ENCODE peak calls at places on chromosomes 2 and 18, in five cellular contexts. E is IMR-90, M is H1, Y is H9, H is neuronal stem cell. A is an unnamed sample.

GRCh38 chr2:159551811-159552210 is 64.5 kb downstream of the BAZ2B start:
- DNase-seq in M (no peak), E (peak), H (no peak), Y (no peak), A (no peak)

GRCh38 chr2:181992776-181993175 is 7.1 kb downstream of the PPP1R1C start:
- DNase-seq in M (no peak), H (no peak), E (no peak), Y (no peak), A (no peak)

GRCh38 chr18:75205760-75206109 is 3.2 kb downstream of the PTGR3 start:
- DNase-seq in Y (no peak), E (peak), H (peak), M (no peak), A (no peak)

GRCh38 chr2:209653164-209653563 is 118.5 kb upstream of the UNC80 start:
- DNase-seq in E (no peak), M (no peak), Y (no peak), H (peak), A (no peak)

GRCh38 chr2:120389036-120389391 is 43.1 kb downstream of the INHBB start:
- DNase-seq in Y (peak), M (no peak), H (no peak), E (no peak), A (no peak)

GRCh38 chr2:219506802-219507554 is 7.3 kb upstream of the ASIC4 start:
- DNase-seq in Y (peak), H (no peak), E (no peak), M (no peak), A (no peak)

GRCh38 chr2:217160103-217160502 is 300.2 kb upstream of the TNP1 start:
- DNase-seq in M (no peak), H (no peak), E (peak), Y (no peak), A (peak)

GRCh38 chr2:172743143-172743542 is 7.5 kb downstream of the RAPGEF4 start:
- DNase-seq in Y (no peak), M (no peak), H (no peak), E (no peak), A (no peak)

GRCh38 chr2:113138428-113139322 is 11.3 kb downstream of the IL1RN start:
- DNase-seq in M (no peak), E (peak), Y (no peak), H (peak), A (peak)

GRCh38 chr2:15588329-15588919 is 3.2 kb upstream of the DDX1 start:
- DNase-seq in Y (peak), H (peak), M (peak), E (peak), A (peak)

GRCh38 chr2:238060096-238060541 is 682 bp upstream of the SCLY start:
- DNase-seq in H (no peak), M (no peak), E (peak), Y (no peak), A (no peak)

GRCh38 chr2:99066602-99067001 is 74.9 kb upstream of the C2orf15 start:
- DNase-seq in H (peak), E (peak), M (no peak), Y (no peak), A (peak)

GRCh38 chr18:27249933-27250332 is 64.8 kb upstream of the CHST9 start:
- DNase-seq in M (no peak), Y (no peak), E (no peak), H (no peak), A (no peak)

GRCh38 chr2:215635788-215636139 is 199.9 kb upstream of the FN1 start:
- DNase-seq in E (peak), Y (no peak), H (no peak), M (no peak), A (peak)

GRCh38 chr2:142218471-142218870 is 87.7 kb upstream of the LRP1B start:
- DNase-seq in E (peak), Y (no peak), M (no peak), H (no peak), A (peak)

GRCh38 chr18:2518473-2518872 is 52.8 kb downstream of the METTL4 start:
- DNase-seq in H (no peak), Y (no peak), E (no peak), M (no peak), A (no peak)

GRCh38 chr2:43220982-43221659 is 5.3 kb downstream of the ZFP36L2 start:
- DNase-seq in M (no peak), Y (peak), E (peak), H (peak), A (peak)

GRCh38 chr2:68646303-68646702 is 2.9 kb downstream of the PROKR1 start:
- DNase-seq in M (no peak), H (no peak), Y (no peak), E (no peak), A (no peak)

GRCh38 chr18:13437801-13438506 is 219.4 kb downstream of the LDLRAD4 start:
- DNase-seq in H (no peak), Y (no peak), M (no peak), E (no peak), A (no peak)

GRCh38 chr2:172943992-172944793 is 131.5 kb upstream of the MAP3K20 start:
- DNase-seq in M (no peak), E (peak), H (no peak), Y (no peak), A (no peak)

GRCh38 chr2:37892436-37893114 is 32.5 kb upstream of the RMDN2 start:
- DNase-seq in Y (no peak), M (no peak), E (no peak), H (no peak), A (no peak)

GRCh38 chr18:79395761-79396404 is at the start of gene NFATC1:
- DNase-seq in H (peak), M (no peak), E (peak), Y (peak), A (peak)

GRCh38 chr2:136305517-136306192 is 187.7 kb upstream of the CXCR4 start:
- DNase-seq in M (no peak), E (no peak), Y (no peak), H (no peak), A (no peak)

GRCh38 chr2:171217330-171217729 is 56.6 kb upstream of the TLK1 start:
- DNase-seq in E (no peak), M (peak), H (peak), Y (peak), A (no peak)

GRCh38 chr2:10157293-10157692 is 34.8 kb downstream of the RRM2 start:
- DNase-seq in Y (no peak), H (no peak), E (no peak), M (no peak), A (no peak)

GRCh38 chr18:36653141-36653869 is 175.5 kb downstream of the TPGS2 start:
- DNase-seq in Y (no peak), E (no peak), H (no peak), M (no peak), A (no peak)

GRCh38 chr2:21041462-21041861 is 2.4 kb downstream of the APOB start:
- DNase-seq in E (no peak), M (no peak), Y (no peak), H (no peak), A (no peak)

GRCh38 chr2:146161256-146161882 is 1641.5 kb upstream of the ZEB2 start:
- DNase-seq in E (no peak), M (no peak), Y (no peak), H (no peak), A (no peak)

GRCh38 chr2:195687320-195688086 is 30.5 kb downstream of the SLC39A10 start:
- DNase-seq in M (no peak), E (no peak), Y (no peak), H (peak), A (no peak)

GRCh38 chr2:74777161-74777900 is 56.6 kb upstream of the HK2 start:
- DNase-seq in E (no peak), Y (no peak), H (no peak), M (no peak), A (no peak)

GRCh38 chr2:138030459-138030858 is 66.2 kb downstream of the HNMT start:
- DNase-seq in M (no peak), E (peak), H (no peak), Y (no peak), A (peak)

GRCh38 chr2:1708476-1709334 is 35.6 kb downstream of the PXDN start:
- DNase-seq in E (peak), H (no peak), Y (no peak), M (no peak), A (no peak)

GRCh38 chr2:19785432-19785831 is 116.4 kb downstream of the TTC32 start:
- DNase-seq in H (no peak), M (no peak), Y (no peak), E (peak), A (no peak)
- H2BK5ac ChIP-seq in H (no peak), M (no peak), Y (no peak), E (peak), A (no peak)

GRCh38 chr2:234983011-234983726 is 31.4 kb downstream of the SH3BP4 start:
- DNase-seq in M (no peak), H (no peak), Y (no peak), E (no peak), A (no peak)

GRCh38 chr2:234981197-234982095 is 29.6 kb downstream of the SH3BP4 start:
- DNase-seq in Y (peak), M (peak), H (peak), E (peak), A (peak)

GRCh38 chr2:234979204-234980167 is 27.7 kb downstream of the SH3BP4 start:
- DNase-seq in H (no peak), Y (no peak), E (peak), M (no peak), A (peak)

GRCh38 chr2:234980476-234981187 is 28.8 kb downstream of the SH3BP4 start:
- DNase-seq in Y (no peak), M (no peak), E (no peak), H (no peak), A (peak)

DNA sequence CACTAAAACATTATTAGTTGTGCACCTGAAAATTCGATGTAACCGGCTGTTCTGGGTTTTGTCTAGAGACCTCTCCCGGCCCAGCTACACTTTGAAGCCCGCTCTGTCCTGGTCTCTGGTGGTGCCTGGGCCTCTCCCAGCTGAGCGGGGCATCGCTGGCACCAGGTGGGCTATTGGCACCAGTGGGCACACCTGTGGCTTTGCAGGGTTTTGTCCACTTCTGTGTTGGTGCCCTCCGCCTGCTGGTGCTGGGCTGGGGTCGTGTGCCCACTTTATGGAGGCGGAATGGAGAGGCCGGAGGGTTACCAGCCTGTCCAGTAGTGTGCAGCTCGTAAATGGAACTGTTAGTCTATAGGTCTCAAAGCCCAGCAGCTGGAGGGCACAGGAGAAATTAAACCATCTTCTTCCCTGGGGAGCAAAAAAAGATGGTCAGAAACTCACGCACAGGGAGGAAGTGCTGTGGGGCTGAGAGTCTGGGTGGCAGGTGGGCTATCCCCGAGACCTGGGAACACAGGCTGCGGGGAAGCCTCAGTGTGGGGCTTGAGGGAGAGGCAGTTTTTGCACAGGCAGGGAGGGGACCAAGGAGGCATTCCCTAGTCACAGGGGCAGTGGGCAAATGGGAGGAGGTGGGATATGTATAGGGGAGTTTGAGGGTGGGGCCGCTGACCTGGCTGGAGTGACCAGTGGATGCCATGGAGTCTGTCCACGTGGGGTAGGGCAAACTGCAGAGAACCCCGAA is 30.4 kb downstream of the SH3BP4 start:
- DNase-seq in M (no peak), E (no peak), H (no peak), Y (no peak), A (no peak)
- H2BK5ac ChIP-seq in M (peak), E (peak), H (no peak), Y (no peak), A (peak)

GRCh38 chr2:71452565-71452964 is 796 bp upstream of the DYSF start:
- DNase-seq in E (peak), Y (peak), M (no peak), H (no peak), A (peak)

GRCh38 chr2:71453404-71454220 is at the start of gene DYSF:
- DNase-seq in H (peak), E (peak), M (peak), Y (peak), A (peak)

GRCh38 chr2:71455741-71456569 is 2.6 kb downstream of the DYSF start:
- DNase-seq in M (no peak), H (no peak), Y (peak), E (no peak), A (no peak)

GRCh38 chr2:71455011-71455740 is 1.8 kb downstream of the DYSF start:
- DNase-seq in M (no peak), H (no peak), Y (peak), E (no peak), A (no peak)

DNA sequence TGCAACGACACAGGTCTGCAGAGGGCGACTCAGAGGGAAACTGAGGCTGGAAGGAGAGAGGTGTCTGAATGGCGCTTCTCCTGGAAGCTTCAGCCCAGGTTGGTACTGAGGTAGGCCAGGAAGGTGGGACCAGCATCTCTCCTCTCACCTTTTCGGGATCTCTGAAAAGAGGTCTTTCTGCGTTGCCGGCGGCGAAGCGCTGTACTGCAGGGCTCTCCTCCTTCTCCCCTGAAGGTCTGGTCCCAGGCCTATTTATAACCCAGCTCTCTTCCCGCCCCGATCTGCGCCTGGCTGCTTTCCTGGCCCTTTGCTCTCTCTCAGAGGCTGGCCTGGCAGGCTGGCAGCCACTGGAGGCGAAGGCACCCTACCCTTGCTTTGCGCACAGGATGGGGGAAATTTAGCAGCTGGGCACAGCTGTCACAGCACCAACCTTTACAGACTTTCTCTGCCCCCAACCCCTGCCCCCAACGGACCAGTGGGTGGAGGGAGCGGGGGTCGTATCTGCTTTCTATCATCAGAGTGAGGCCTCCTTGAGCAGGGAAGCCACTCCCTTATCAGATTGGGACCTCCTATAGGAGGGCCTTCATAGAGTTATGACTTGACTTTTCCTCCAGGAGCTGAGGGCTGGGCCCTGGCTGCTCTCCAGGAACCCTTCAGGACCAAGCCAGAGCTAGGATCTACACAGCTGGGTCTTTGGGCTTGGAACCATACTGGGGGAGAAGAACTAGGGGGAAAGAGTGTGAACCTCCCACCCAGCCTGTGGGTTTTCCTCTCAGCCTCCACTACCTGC is 1.1 kb downstream of the DYSF start:
- DNase-seq in H (no peak), Y (peak), E (no peak), M (no peak), A (no peak)
- H2BK5ac ChIP-seq in H (peak), Y (no peak), E (no peak), M (peak), A (no peak)

GRCh38 chr18:46250812-46251173 is 146.6 kb downstream of the HAUS1 start:
- DNase-seq in Y (no peak), M (no peak), E (no peak), H (no peak), A (no peak)
- H2BK5ac ChIP-seq in Y (no peak), M (no peak), E (peak), H (no peak), A (peak)

DNA sequence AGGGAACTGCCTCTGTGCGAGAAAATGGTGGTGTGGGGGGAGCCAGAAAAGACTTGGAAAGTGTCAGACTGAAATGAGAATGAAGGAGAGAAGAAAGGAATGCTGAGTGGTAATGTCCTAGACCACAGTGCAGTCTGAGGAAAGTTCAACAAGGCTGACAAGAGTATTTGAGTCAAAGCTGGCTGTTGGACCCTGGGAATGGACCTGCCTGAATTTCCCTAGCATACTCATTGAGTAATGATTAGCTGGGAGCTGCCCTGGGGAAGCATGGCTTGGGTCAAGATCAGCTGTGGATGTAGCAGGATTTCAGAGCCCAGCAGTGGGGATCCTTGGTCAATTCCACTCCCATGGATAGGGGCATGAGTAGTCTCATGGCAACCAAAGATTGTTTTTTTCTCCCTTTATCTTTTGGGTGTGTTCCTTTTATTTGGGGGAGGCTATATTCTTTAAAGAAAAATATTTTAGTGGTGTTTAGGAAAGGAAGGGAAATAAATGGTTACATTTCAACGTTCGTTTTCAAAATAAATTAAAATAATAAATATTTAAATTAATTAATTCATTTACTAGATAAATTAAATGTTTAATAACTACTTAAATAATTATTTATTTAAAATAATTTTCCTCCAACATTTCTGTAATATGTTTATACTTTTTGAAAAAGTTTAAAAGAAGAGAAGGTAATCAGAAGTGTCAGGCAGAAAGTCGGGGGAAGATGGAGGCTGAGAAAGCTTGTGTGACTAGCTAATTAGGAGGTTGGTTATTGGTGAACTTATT is 15.9 kb upstream of the LHCGR start:
- DNase-seq in M (no peak), Y (no peak), E (no peak), H (no peak), A (no peak)
- H2BK5ac ChIP-seq in M (no peak), Y (no peak), E (no peak), H (no peak), A (no peak)

GRCh38 chr2:85418132-85419008 is at the start of gene SH2D6:
- DNase-seq in H (peak), E (peak), Y (peak), M (no peak), A (peak)
- H2BK5ac ChIP-seq in H (peak), E (peak), Y (no peak), M (peak), A (peak)